ENCODE peak calls at places on chromosome 7, in four cellular contexts. One of them, this sample, is unnamed. For H3K4me1, the result is how much of the 10 kb centered on the place peaks cover.

GRCh38 chr7:106143711-106144347 is 31.7 kb upstream of the SYPL1 start:
- DNase-seq in K562: peak
- DNase-seq in heart left ventricle: no peak
- DNase-seq in HCT116: no peak
- DNase-seq in this sample: no peak

GRCh38 chr7:13411641-13412040 is 577.8 kb downstream of the ETV1 start:
- DNase-seq in K562: no peak
- DNase-seq in HCT116: no peak
- DNase-seq in heart left ventricle: no peak
- DNase-seq in this sample: no peak

GRCh38 chr7:83427929-83428328 is 221.0 kb downstream of the SEMA3E start:
- DNase-seq in K562: no peak
- DNase-seq in heart left ventricle: no peak
- DNase-seq in HCT116: peak
- DNase-seq in this sample: no peak

GRCh38 chr7:101486764-101487458 is 124.2 kb downstream of the COL26A1 start:
- DNase-seq in heart left ventricle: no peak
- DNase-seq in K562: no peak
- DNase-seq in HCT116: no peak
- DNase-seq in this sample: no peak

GRCh38 chr7:134836447-134836846 is 57.0 kb downstream of the CALD1 start:
- DNase-seq in HCT116: no peak
- DNase-seq in heart left ventricle: no peak
- DNase-seq in K562: no peak
- DNase-seq in this sample: no peak

GRCh38 chr7:82605247-82605864 is 161.8 kb upstream of the CACNA2D1 start:
- DNase-seq in heart left ventricle: no peak
- DNase-seq in HCT116: peak
- DNase-seq in K562: peak
- DNase-seq in this sample: no peak

GRCh38 chr7:47085491-47086275 is 496.2 kb downstream of the TNS3 start:
- DNase-seq in HCT116: no peak
- DNase-seq in heart left ventricle: no peak
- DNase-seq in K562: no peak
- DNase-seq in this sample: no peak

GRCh38 chr7:39238209-39238869 is 260.6 kb downstream of the POU6F2 start:
- DNase-seq in HCT116: no peak
- DNase-seq in heart left ventricle: no peak
- DNase-seq in K562: no peak
- DNase-seq in this sample: no peak

GRCh38 chr7:24197852-24198251 is 86.1 kb upstream of the NPY start:
- DNase-seq in HCT116: no peak
- DNase-seq in K562: no peak
- DNase-seq in heart left ventricle: no peak
- DNase-seq in this sample: no peak

GRCh38 chr7:47520408-47520807 is 61.5 kb downstream of the TNS3 start:
- DNase-seq in K562: no peak
- DNase-seq in heart left ventricle: no peak
- DNase-seq in HCT116: no peak
- DNase-seq in this sample: no peak

GRCh38 chr7:84105582-84105981 is 89.0 kb downstream of the SEMA3A start:
- DNase-seq in heart left ventricle: no peak
- DNase-seq in K562: no peak
- DNase-seq in HCT116: no peak
- DNase-seq in this sample: no peak

GRCh38 chr7:33495207-33495606 is 365.8 kb downstream of the BBS9 start:
- DNase-seq in heart left ventricle: no peak
- DNase-seq in HCT116: no peak
- DNase-seq in K562: no peak
- DNase-seq in this sample: no peak

GRCh38 chr7:105878746-105879605 is 2.6 kb upstream of the ATXN7L1 start:
- DNase-seq in heart left ventricle: no peak
- DNase-seq in K562: no peak
- DNase-seq in HCT116: no peak
- DNase-seq in this sample: no peak

GRCh38 chr7:131040467-131040932 is 287.2 kb upstream of the MKLN1 start:
- DNase-seq in HCT116: peak
- DNase-seq in heart left ventricle: no peak
- DNase-seq in K562: peak
- DNase-seq in this sample: no peak

GRCh38 chr7:142478479-142479220 is 220.8 kb upstream of the PRSS58 start:
- DNase-seq in heart left ventricle: no peak
- DNase-seq in K562: peak
- DNase-seq in HCT116: peak
- DNase-seq in this sample: no peak

GRCh38 chr7:115731796-115732471 is 298.6 kb downstream of the TFEC start:
- DNase-seq in HCT116: no peak
- DNase-seq in K562: no peak
- DNase-seq in heart left ventricle: no peak
- DNase-seq in this sample: no peak

GRCh38 chr7:36265720-36266119 is 112.7 kb downstream of the EEPD1 start:
- DNase-seq in K562: no peak
- DNase-seq in heart left ventricle: no peak
- DNase-seq in HCT116: no peak
- DNase-seq in this sample: no peak

GRCh38 chr7:36266201-36266600 is 113.1 kb downstream of the EEPD1 start:
- DNase-seq in K562: no peak
- DNase-seq in heart left ventricle: no peak
- DNase-seq in HCT116: no peak
- DNase-seq in this sample: no peak

GRCh38 chr7:36264917-36265292 is 111.9 kb downstream of the EEPD1 start:
- DNase-seq in HCT116: no peak
- DNase-seq in heart left ventricle: no peak
- DNase-seq in K562: no peak
- DNase-seq in this sample: no peak

GRCh38 chr7:36262706-36263484 is 109.8 kb downstream of the EEPD1 start:
- DNase-seq in heart left ventricle: no peak
- DNase-seq in K562: no peak
- DNase-seq in HCT116: no peak
- DNase-seq in this sample: no peak

DNA sequence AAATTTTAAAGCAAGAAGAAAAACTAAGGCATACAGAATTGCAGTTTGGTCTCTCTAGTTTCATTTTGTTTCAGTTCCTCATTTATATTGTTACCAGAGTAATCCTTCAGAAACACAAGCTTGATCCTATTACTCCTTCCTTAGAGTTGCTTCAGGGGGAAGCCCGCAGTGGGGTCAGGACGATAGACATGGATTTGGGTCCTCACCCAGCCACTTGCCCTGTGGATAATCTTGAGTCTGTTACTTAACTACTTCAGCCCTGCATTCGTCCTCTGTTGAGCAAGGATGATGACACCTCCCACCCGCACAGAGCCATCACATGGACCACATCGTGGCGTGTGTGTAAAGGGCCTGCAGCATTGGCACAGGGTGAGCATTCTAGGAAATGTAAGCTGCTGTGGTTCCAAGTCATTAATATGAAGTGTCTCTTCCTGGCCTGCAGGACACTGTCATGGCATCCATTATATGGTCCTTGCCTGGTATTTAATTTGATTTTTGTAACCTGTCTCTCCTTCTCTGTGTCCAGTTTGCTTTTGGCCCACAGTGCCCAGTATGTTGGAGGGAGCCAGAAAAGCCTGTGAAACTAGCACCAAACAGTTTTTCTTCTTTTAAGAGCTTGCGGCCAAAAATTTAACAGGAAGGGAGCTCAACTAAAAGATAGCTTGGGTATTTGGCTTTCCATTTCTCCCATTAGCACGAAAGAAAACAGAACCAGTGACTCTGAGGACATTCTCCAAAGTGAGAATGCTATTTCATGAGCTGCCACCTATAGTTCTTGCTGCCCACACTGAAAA is 111.3 kb downstream of the EEPD1 start:
- DNase-seq in heart left ventricle: no peak
- DNase-seq in HCT116: no peak
- DNase-seq in K562: no peak
- DNase-seq in this sample: no peak
- H3K4me1 ChIP-seq in heart left ventricle: half or more
- H3K4me1 ChIP-seq in HCT116: under half
- H3K4me1 ChIP-seq in K562: under half
- H3K4me1 ChIP-seq in this sample: under half

GRCh38 chr7:92621641-92622429 is 31.6 kb upstream of the FAM133B start:
- DNase-seq in HCT116: no peak
- DNase-seq in heart left ventricle: no peak
- DNase-seq in K562: no peak
- DNase-seq in this sample: no peak

GRCh38 chr7:92621026-92621540 is 30.9 kb upstream of the FAM133B start:
- DNase-seq in heart left ventricle: no peak
- DNase-seq in K562: no peak
- DNase-seq in HCT116: peak
- DNase-seq in this sample: no peak

GRCh38 chr7:92624298-92624996 is 34.3 kb upstream of the FAM133B start:
- DNase-seq in HCT116: no peak
- DNase-seq in K562: no peak
- DNase-seq in heart left ventricle: no peak
- DNase-seq in this sample: no peak

GRCh38 chr7:92623544-92623943 is 33.4 kb upstream of the FAM133B start:
- DNase-seq in K562: no peak
- DNase-seq in heart left ventricle: no peak
- DNase-seq in HCT116: no peak
- DNase-seq in this sample: no peak

GRCh38 chr7:92622680-92623079 is 32.5 kb upstream of the FAM133B start:
- DNase-seq in HCT116: no peak
- DNase-seq in K562: no peak
- DNase-seq in heart left ventricle: no peak
- DNase-seq in this sample: no peak
- H3K27ac ChIP-seq in HCT116: no peak
- H3K27ac ChIP-seq in K562: no peak
- H3K27ac ChIP-seq in heart left ventricle: no peak
- H3K27ac ChIP-seq in this sample: no peak

GRCh38 chr7:5494683-5495561 is 71.3 kb upstream of the TNRC18 start:
- DNase-seq in HCT116: peak
- DNase-seq in heart left ventricle: peak
- DNase-seq in K562: peak
- DNase-seq in this sample: no peak
- TF ChIP-seq POLR2A in HCT116: no peak
- TF ChIP-seq POLR2A in heart left ventricle: no peak
- TF ChIP-seq POLR2A in K562: no peak
- TF ChIP-seq POLR2A in this sample: no peak

DNA sequence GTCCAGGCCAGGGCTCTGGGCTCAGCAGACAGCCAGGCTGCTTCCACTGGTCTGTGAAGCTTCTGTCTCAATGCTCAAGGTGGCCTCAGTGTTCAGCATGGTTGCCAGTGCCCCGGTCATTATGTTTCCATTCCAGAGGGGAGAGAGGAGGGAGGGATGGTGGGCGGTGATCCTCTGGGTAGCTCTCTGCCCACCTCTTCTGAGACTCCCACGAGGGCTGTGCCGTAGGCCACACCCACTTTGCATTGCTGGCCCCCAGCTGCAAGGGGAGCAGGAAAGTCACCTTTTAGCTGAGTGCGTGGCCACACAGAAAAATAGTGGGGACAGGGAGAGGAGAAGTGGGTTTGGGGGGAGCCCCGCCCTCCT is 42.5 kb downstream of the FOXK1 start:
- DNase-seq in K562: no peak
- DNase-seq in heart left ventricle: no peak
- DNase-seq in HCT116: no peak
- DNase-seq in this sample: no peak
- H3K4me1 ChIP-seq in K562: under half
- H3K4me1 ChIP-seq in heart left ventricle: half or more
- H3K4me1 ChIP-seq in HCT116: under half
- H3K4me1 ChIP-seq in this sample: half or more

GRCh38 chr7:148924011-148924410 is 39.9 kb upstream of the EZH2 start:
- DNase-seq in K562: no peak
- DNase-seq in HCT116: no peak
- DNase-seq in heart left ventricle: no peak
- DNase-seq in this sample: no peak
- H3K27ac ChIP-seq in K562: no peak
- H3K27ac ChIP-seq in HCT116: no peak
- H3K27ac ChIP-seq in heart left ventricle: no peak
- H3K27ac ChIP-seq in this sample: no peak

GRCh38 chr7:10973942-10974716 is 457 bp downstream of the PHF14 start:
- DNase-seq in heart left ventricle: no peak
- DNase-seq in HCT116: no peak
- DNase-seq in K562: peak
- DNase-seq in this sample: no peak

GRCh38 chr7:10974717-10975032 is 1.0 kb downstream of the PHF14 start:
- DNase-seq in heart left ventricle: no peak
- DNase-seq in K562: no peak
- DNase-seq in HCT116: no peak
- DNase-seq in this sample: no peak

GRCh38 chr7:10973061-10973941 is at the start of gene PHF14:
- DNase-seq in K562: peak
- DNase-seq in heart left ventricle: peak
- DNase-seq in HCT116: peak
- DNase-seq in this sample: peak

GRCh38 chr7:10977113-10977512 is 3.4 kb downstream of the PHF14 start:
- DNase-seq in K562: no peak
- DNase-seq in heart left ventricle: no peak
- DNase-seq in HCT116: no peak
- DNase-seq in this sample: no peak

GRCh38 chr7:10972174-10972573 is 1.5 kb upstream of the PHF14 start:
- DNase-seq in heart left ventricle: no peak
- DNase-seq in K562: no peak
- DNase-seq in HCT116: no peak
- DNase-seq in this sample: no peak
- TF ChIP-seq POLR2A in heart left ventricle: no peak
- TF ChIP-seq POLR2A in K562: no peak
- TF ChIP-seq POLR2A in HCT116: no peak
- TF ChIP-seq POLR2A in this sample: no peak

This sample was measured in esophagus squamous epithelium.